ENCODE peak calls at places on chromosomes 1 and 21, in five cellular contexts. One of them, this sample, is unnamed.

GRCh38 chr1:152089014-152089674 is at the start of gene TCHHL1:
- DNase-seq in fibroblast of lung: no peak
- DNase-seq in pancreas: no peak
- DNase-seq in heart left ventricle: no peak
- DNase-seq in NB4: no peak
- DNase-seq in this sample: no peak

GRCh38 chr1:167099851-167100250 is 6.0 kb downstream of the STYXL2 start:
- DNase-seq in heart left ventricle: no peak
- DNase-seq in NB4: no peak
- DNase-seq in pancreas: no peak
- DNase-seq in fibroblast of lung: no peak
- DNase-seq in this sample: no peak

GRCh38 chr1:80657048-80657653 is 1143.6 kb upstream of the ADGRL2 start:
- DNase-seq in pancreas: no peak
- DNase-seq in fibroblast of lung: no peak
- DNase-seq in NB4: no peak
- DNase-seq in heart left ventricle: no peak
- DNase-seq in this sample: no peak

GRCh38 chr1:112504002-112504401 is 4.8 kb upstream of the WNT2B start:
- DNase-seq in NB4: no peak
- DNase-seq in fibroblast of lung: no peak
- DNase-seq in heart left ventricle: no peak
- DNase-seq in pancreas: no peak
- DNase-seq in this sample: no peak

GRCh38 chr1:109762039-109762585 is 1.6 kb downstream of the EPS8L3 start:
- DNase-seq in fibroblast of lung: no peak
- DNase-seq in heart left ventricle: no peak
- DNase-seq in pancreas: no peak
- DNase-seq in NB4: no peak
- DNase-seq in this sample: no peak

GRCh38 chr21:41614456-41615010 is 106.6 kb upstream of the TMPRSS2 start:
- DNase-seq in NB4: no peak
- DNase-seq in heart left ventricle: no peak
- DNase-seq in pancreas: no peak
- DNase-seq in fibroblast of lung: peak
- DNase-seq in this sample: no peak

GRCh38 chr1:203051841-203052324 is 25.6 kb downstream of the PPFIA4 start:
- DNase-seq in heart left ventricle: no peak
- DNase-seq in NB4: no peak
- DNase-seq in pancreas: no peak
- DNase-seq in fibroblast of lung: no peak
- DNase-seq in this sample: no peak

GRCh38 chr1:90768826-90769225 is 51.7 kb upstream of the BARHL2 start:
- DNase-seq in pancreas: no peak
- DNase-seq in heart left ventricle: no peak
- DNase-seq in NB4: no peak
- DNase-seq in fibroblast of lung: no peak
- DNase-seq in this sample: no peak

GRCh38 chr1:2585318-2586092 is 1.1 kb upstream of the PRXL2B start:
- DNase-seq in fibroblast of lung: peak
- DNase-seq in pancreas: peak
- DNase-seq in NB4: peak
- DNase-seq in heart left ventricle: peak
- DNase-seq in this sample: no peak

GRCh38 chr1:39900662-39901485 is 843 bp downstream of the MYCL start:
- DNase-seq in fibroblast of lung: no peak
- DNase-seq in pancreas: peak
- DNase-seq in heart left ventricle: peak
- DNase-seq in NB4: no peak
- DNase-seq in this sample: no peak

GRCh38 chr21:46097826-46098286 is at the start of gene COL6A2:
- DNase-seq in fibroblast of lung: peak
- DNase-seq in pancreas: peak
- DNase-seq in NB4: no peak
- DNase-seq in heart left ventricle: peak
- DNase-seq in this sample: no peak

GRCh38 chr1:21909787-21910503 is 27.2 kb downstream of the HSPG2 start:
- DNase-seq in pancreas: no peak
- DNase-seq in NB4: peak
- DNase-seq in heart left ventricle: peak
- DNase-seq in fibroblast of lung: peak
- DNase-seq in this sample: no peak

GRCh38 chr1:175918364-175918801 is 175.0 kb upstream of the TNR start:
- DNase-seq in fibroblast of lung: no peak
- DNase-seq in NB4: no peak
- DNase-seq in pancreas: no peak
- DNase-seq in heart left ventricle: no peak
- DNase-seq in this sample: no peak

GRCh38 chr1:163807331-163807730 is 485.6 kb downstream of the NUF2 start:
- DNase-seq in pancreas: no peak
- DNase-seq in heart left ventricle: no peak
- DNase-seq in fibroblast of lung: no peak
- DNase-seq in NB4: no peak
- DNase-seq in this sample: no peak

GRCh38 chr21:42317341-42317741 is 2.1 kb upstream of the TFF3 start:
- DNase-seq in heart left ventricle: no peak
- DNase-seq in fibroblast of lung: no peak
- DNase-seq in pancreas: no peak
- DNase-seq in NB4: peak
- DNase-seq in this sample: no peak

GRCh38 chr1:246199086-246199485 is 308.0 kb downstream of the SMYD3 start:
- DNase-seq in NB4: no peak
- DNase-seq in heart left ventricle: no peak
- DNase-seq in pancreas: no peak
- DNase-seq in fibroblast of lung: no peak
- DNase-seq in this sample: no peak

GRCh38 chr1:65924471-65924870 is 131.8 kb downstream of the PDE4B start:
- DNase-seq in fibroblast of lung: peak
- DNase-seq in pancreas: no peak
- DNase-seq in NB4: no peak
- DNase-seq in heart left ventricle: no peak
- DNase-seq in this sample: no peak

GRCh38 chr1:22537441-22538139 is 25.7 kb upstream of the EPHA8 start:
- DNase-seq in pancreas: no peak
- DNase-seq in NB4: no peak
- DNase-seq in fibroblast of lung: no peak
- DNase-seq in heart left ventricle: no peak
- DNase-seq in this sample: no peak

GRCh38 chr21:25350056-25350455 is 257.2 kb downstream of the MRPL39 start:
- DNase-seq in fibroblast of lung: peak
- DNase-seq in NB4: peak
- DNase-seq in pancreas: no peak
- DNase-seq in heart left ventricle: no peak
- DNase-seq in this sample: no peak

GRCh38 chr1:67060811-67061218 is 6.9 kb upstream of the SLC35D1 start:
- DNase-seq in heart left ventricle: no peak
- DNase-seq in fibroblast of lung: peak
- DNase-seq in pancreas: no peak
- DNase-seq in NB4: peak
- DNase-seq in this sample: no peak

GRCh38 chr1:12424150-12424549 is 193.9 kb downstream of the DHRS3 start:
- DNase-seq in pancreas: no peak
- DNase-seq in heart left ventricle: no peak
- DNase-seq in fibroblast of lung: peak
- DNase-seq in NB4: peak
- DNase-seq in this sample: no peak

GRCh38 chr1:171772312-171772711 is 9.1 kb upstream of the METTL13 start:
- DNase-seq in fibroblast of lung: no peak
- DNase-seq in NB4: no peak
- DNase-seq in heart left ventricle: no peak
- DNase-seq in pancreas: no peak
- DNase-seq in this sample: no peak

GRCh38 chr21:46368533-46369285 is 44.8 kb downstream of the PCNT start:
- DNase-seq in pancreas: no peak
- DNase-seq in heart left ventricle: no peak
- DNase-seq in NB4: no peak
- DNase-seq in fibroblast of lung: no peak
- DNase-seq in this sample: no peak

GRCh38 chr1:41666991-41667631 is 182.6 kb upstream of the EDN2 start:
- DNase-seq in NB4: peak
- DNase-seq in fibroblast of lung: peak
- DNase-seq in pancreas: peak
- DNase-seq in heart left ventricle: peak
- DNase-seq in this sample: peak

DNA sequence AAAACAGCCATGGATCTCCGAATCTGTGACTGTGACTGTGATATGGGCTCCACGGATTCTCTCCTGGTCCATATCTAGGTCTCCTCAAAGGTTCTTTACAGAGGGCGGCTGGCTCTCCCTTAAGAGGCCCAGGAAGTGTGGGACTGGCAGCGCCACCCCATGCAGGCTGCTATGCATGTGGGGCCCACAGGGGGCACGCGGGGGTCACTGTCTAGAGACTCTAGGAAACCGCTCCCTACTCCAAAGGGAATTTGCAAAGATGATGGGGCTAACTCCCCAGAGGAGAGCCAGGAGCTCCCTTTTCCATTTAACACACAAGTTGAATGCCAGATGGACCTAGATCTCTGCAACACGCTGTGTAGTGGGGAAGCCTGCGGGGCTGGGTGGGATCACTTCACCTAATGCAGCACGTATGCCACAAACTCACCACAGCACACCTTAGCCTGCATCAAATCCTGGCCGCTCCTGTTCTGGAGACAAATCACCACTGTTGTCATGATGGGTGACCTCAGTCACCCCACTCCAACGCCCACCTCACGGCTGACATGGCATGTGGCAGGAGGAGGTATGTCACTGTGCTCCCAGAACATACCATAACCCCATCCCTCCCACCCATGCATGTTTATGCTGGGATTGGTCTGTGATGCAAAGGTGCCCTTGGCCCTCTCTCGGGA is 61.7 kb downstream of the SLC45A1 start:
- DNase-seq in heart left ventricle: no peak
- DNase-seq in pancreas: no peak
- DNase-seq in NB4: no peak
- DNase-seq in fibroblast of lung: no peak
- DNase-seq in this sample: no peak
- TF ChIP-seq CTCF in heart left ventricle: no peak
- TF ChIP-seq CTCF in pancreas: no peak
- TF ChIP-seq CTCF in NB4: no peak
- TF ChIP-seq CTCF in fibroblast of lung: no peak
- TF ChIP-seq CTCF in this sample: no peak

GRCh38 chr21:35664683-35665082 is 395.6 kb downstream of the SETD4 start:
- DNase-seq in heart left ventricle: no peak
- DNase-seq in pancreas: no peak
- DNase-seq in NB4: no peak
- DNase-seq in fibroblast of lung: peak
- DNase-seq in this sample: no peak

GRCh38 chr21:35658242-35658641 is 402.1 kb downstream of the SETD4 start:
- DNase-seq in fibroblast of lung: peak
- DNase-seq in heart left ventricle: no peak
- DNase-seq in pancreas: no peak
- DNase-seq in NB4: peak
- DNase-seq in this sample: no peak

DNA sequence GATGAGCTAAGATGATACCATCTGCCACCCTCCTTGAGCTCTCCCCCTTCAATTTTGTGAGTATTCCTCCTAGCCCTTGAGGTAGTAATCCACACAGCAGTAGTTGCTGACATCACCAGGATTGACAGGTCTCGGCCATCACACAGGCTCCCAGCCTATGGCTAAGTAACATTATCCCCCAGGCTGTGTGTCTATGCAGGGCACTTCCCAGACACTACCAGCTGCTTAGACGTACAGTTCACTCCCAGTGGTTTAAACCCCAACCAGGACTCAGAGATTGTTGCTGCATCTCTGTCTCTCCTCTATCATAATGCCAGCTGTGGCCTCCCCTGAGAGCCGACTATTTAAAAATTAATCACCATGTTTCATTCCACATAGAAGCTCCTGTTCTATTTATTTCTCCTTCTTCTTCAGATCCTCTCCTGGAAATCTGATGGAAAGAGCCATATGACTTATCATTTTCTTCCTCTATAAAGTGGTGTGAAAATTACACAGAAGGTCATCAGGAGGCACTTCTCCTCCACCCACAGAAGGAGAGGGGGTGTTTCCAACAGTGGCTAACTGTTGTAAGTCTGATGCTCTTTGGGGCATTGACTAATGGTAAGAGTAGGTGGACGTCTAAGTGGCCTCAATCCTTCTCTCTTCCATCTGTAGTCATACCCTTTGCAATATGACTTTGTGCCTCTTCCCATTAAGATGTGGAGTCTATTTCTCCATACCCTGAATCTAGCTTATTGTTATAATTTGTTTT is 396.3 kb downstream of the SETD4 start:
- DNase-seq in fibroblast of lung: no peak
- DNase-seq in heart left ventricle: no peak
- DNase-seq in NB4: no peak
- DNase-seq in pancreas: no peak
- DNase-seq in this sample: no peak
- H3K4me3 ChIP-seq in fibroblast of lung: no peak
- H3K4me3 ChIP-seq in heart left ventricle: no peak
- H3K4me3 ChIP-seq in NB4: no peak
- H3K4me3 ChIP-seq in pancreas: no peak
- H3K4me3 ChIP-seq in this sample: no peak

GRCh38 chr1:24586970-24587820 is 31.3 kb downstream of the NCMAP start:
- DNase-seq in heart left ventricle: no peak
- DNase-seq in fibroblast of lung: peak
- DNase-seq in pancreas: peak
- DNase-seq in NB4: peak
- DNase-seq in this sample: peak
- TF ChIP-seq CTCF in heart left ventricle: peak
- TF ChIP-seq CTCF in fibroblast of lung: peak
- TF ChIP-seq CTCF in pancreas: peak
- TF ChIP-seq CTCF in NB4: peak
- TF ChIP-seq CTCF in this sample: peak

GRCh38 chr1:97136971-97137370 is 415.4 kb downstream of the PTBP2 start:
- DNase-seq in heart left ventricle: no peak
- DNase-seq in pancreas: no peak
- DNase-seq in fibroblast of lung: no peak
- DNase-seq in NB4: no peak
- DNase-seq in this sample: no peak

GRCh38 chr1:97135972-97136371 is 414.4 kb downstream of the PTBP2 start:
- DNase-seq in fibroblast of lung: no peak
- DNase-seq in heart left ventricle: no peak
- DNase-seq in NB4: no peak
- DNase-seq in pancreas: no peak
- DNase-seq in this sample: no peak

GRCh38 chr1:97137862-97138514 is 416.4 kb downstream of the PTBP2 start:
- DNase-seq in heart left ventricle: peak
- DNase-seq in fibroblast of lung: peak
- DNase-seq in pancreas: peak
- DNase-seq in NB4: peak
- DNase-seq in this sample: peak

GRCh38 chr1:97139512-97139911 is 417.9 kb downstream of the PTBP2 start:
- DNase-seq in fibroblast of lung: peak
- DNase-seq in NB4: no peak
- DNase-seq in pancreas: no peak
- DNase-seq in heart left ventricle: no peak
- DNase-seq in this sample: no peak

DNA sequence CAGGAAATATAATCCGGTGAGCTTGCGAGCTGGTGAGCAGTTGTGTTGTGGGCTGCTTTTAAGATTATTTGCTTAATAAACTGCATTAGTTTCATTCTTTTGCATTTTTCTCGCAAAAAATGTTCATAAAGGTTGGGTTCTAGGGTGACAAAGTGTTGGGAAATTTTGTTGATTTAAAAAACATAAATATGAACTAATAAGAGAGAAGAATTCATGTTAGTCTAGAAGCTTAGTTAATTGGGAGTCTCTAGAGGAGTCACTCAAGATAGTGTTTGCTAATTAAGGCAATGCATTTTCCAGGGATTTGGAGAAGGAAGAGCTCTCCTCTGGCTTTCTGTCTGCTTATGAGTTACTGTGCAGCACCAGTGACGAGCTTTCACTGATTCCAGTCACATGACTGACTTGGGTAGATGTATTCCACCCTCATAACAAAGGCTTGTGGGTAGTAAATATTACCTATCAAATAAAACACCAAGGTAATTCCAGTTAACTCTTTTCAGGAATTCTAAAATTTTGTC is 417.0 kb downstream of the PTBP2 start:
- DNase-seq in NB4: no peak
- DNase-seq in fibroblast of lung: no peak
- DNase-seq in pancreas: no peak
- DNase-seq in heart left ventricle: no peak
- DNase-seq in this sample: no peak
- H3K4me3 ChIP-seq in NB4: no peak
- H3K4me3 ChIP-seq in fibroblast of lung: no peak
- H3K4me3 ChIP-seq in pancreas: peak
- H3K4me3 ChIP-seq in heart left ventricle: no peak
- H3K4me3 ChIP-seq in this sample: no peak